ENCODE peak calls at places on chromosomes 3 and 15, in four cellular contexts. X is EH, H is COR-L47, D is foreskin fibroblast. L is an unnamed sample.

GRCh38 chr3:195162033-195162669 is 108.8 kb downstream of the XXYLT1 start:
- DNase-seq in X (no peak), H (no peak), D (no peak), L (no peak)

GRCh38 chr3:153768559-153769469 is 352.4 kb upstream of the ARHGEF26 start:
- DNase-seq in H (peak; percentile 60), X (peak; percentile 58), D (peak; percentile 75), L (peak; percentile 74)

GRCh38 chr3:14368885-14369284 is 33.5 kb upstream of the SLC6A6 start:
- DNase-seq in H (no peak), D (no peak), X (no peak), L (no peak)

GRCh38 chr3:3800076-3800448 is 831 bp downstream of the LRRN1 start:
- DNase-seq in X (no peak), D (no peak), H (no peak), L (no peak)

GRCh38 chr3:64922213-64922612 is 234.4 kb upstream of the ADAMTS9 start:
- DNase-seq in H (no peak), D (no peak), X (no peak), L (no peak)

GRCh38 chr3:193711964-193712598 is 119.1 kb downstream of the OPA1 start:
- DNase-seq in X (no peak), H (peak; percentile 92), D (no peak), L (no peak)

GRCh38 chr15:57375827-57376694 is at the start of gene CGNL1:
- DNase-seq in X (peak; percentile 37), H (no peak), D (peak; percentile 50), L (no peak)

GRCh38 chr15:68303560-68304436 is 26.3 kb downstream of the FEM1B start:
- DNase-seq in D (peak; percentile 54), H (no peak), X (peak; percentile 78), L (no peak)

GRCh38 chr3:53311882-53312281 is 35.5 kb downstream of the DCP1A start:
- DNase-seq in D (no peak), X (no peak), H (no peak), L (no peak)

GRCh38 chr3:157445897-157446296 is 9.2 kb downstream of the PTX3 start:
- DNase-seq in D (peak; percentile 85), H (no peak), X (peak; percentile 53), L (peak; percentile 81)

GRCh38 chr15:72502220-72502809 is 28.2 kb downstream of the ARIH1 start:
- DNase-seq in X (no peak), H (no peak), D (no peak), L (no peak)

GRCh38 chr3:1506090-1506489 is 413.3 kb downstream of the CNTN6 start:
- DNase-seq in H (no peak), D (no peak), X (no peak), L (no peak)

GRCh38 chr15:68145706-68146105 is 59.4 kb downstream of the CALML4 start:
- DNase-seq in H (no peak), D (peak; percentile 11), X (peak; percentile 33), L (peak; percentile 18)

GRCh38 chr3:171277456-171278406 is 182.5 kb downstream of the TNIK start:
- DNase-seq in D (no peak), X (no peak), H (no peak), L (no peak)

GRCh38 chr3:84904212-84904611 is 54.6 kb upstream of the CADM2 start:
- DNase-seq in X (no peak), D (no peak), H (no peak), L (no peak)

GRCh38 chr3:100893108-100893507 is 100.1 kb downstream of the ABI3BP start:
- DNase-seq in X (no peak), H (no peak), D (no peak), L (no peak)

GRCh38 chr15:72961326-72961725 is 90.9 kb upstream of the NEO1 start:
- DNase-seq in X (no peak), D (no peak), H (no peak), L (no peak)

GRCh38 chr3:109336272-109336957 is 931 bp downstream of the DPPA4 start:
- DNase-seq in D (peak; percentile 4), X (peak; percentile 9), H (no peak), L (peak; percentile 2)

GRCh38 chr3:12425850-12426579 is 58.3 kb upstream of the TSEN2 start:
- DNase-seq in D (no peak), X (no peak), H (no peak), L (no peak)

GRCh38 chr3:30751610-30752299 is 142.7 kb downstream of the GADL1 start:
- DNase-seq in H (no peak), X (peak; percentile 54), D (peak; percentile 73), L (peak; percentile 68)

GRCh38 chr15:57298204-57298603 is 78.1 kb upstream of the CGNL1 start:
- DNase-seq in X (peak; percentile 53), D (no peak), H (no peak), L (no peak)

GRCh38 chr3:141489184-141489583 is 2.4 kb downstream of the RASA2 start:
- DNase-seq in D (no peak), X (no peak), H (no peak), L (no peak)

GRCh38 chr15:69909719-69910444 is 187.8 kb downstream of the TLE3 start:
- DNase-seq in X (no peak), D (no peak), H (no peak), L (no peak)

GRCh38 chr3:162295323-162295983 is 798.8 kb downstream of the OTOL1 start:
- DNase-seq in H (no peak), D (peak; percentile 94), X (peak; percentile 97), L (peak; percentile 90)

GRCh38 chr3:78941587-78941986 is 826.2 kb downstream of the ROBO1 start:
- DNase-seq in H (no peak), D (peak; percentile 93), X (peak; percentile 95), L (peak; percentile 84)

GRCh38 chr15:92696096-92696495 is 40.5 kb upstream of the FAM174B start:
- DNase-seq in X (no peak), H (no peak), D (no peak), L (no peak)

GRCh38 chr15:50563756-50564155 is 17.3 kb upstream of the USP50 start:
- DNase-seq in D (no peak), X (no peak), H (no peak), L (no peak)

GRCh38 chr3:48700750-48701405 is 15.2 kb upstream of the NCKIPSD start:
- DNase-seq in X (no peak), H (no peak), D (no peak), L (no peak)

GRCh38 chr3:109943181-109943580 is 605.8 kb upstream of the DPPA4 start:
- DNase-seq in X (peak; percentile 13), H (no peak), D (peak; percentile 68), L (no peak)

GRCh38 chr3:170835346-170835745 is 34.6 kb downstream of the RPL22L1 start:
- DNase-seq in X (no peak), D (no peak), H (peak; percentile 46), L (no peak)

GRCh38 chr3:101720851-101721649 is 3.4 kb upstream of the CEP97 start:
- DNase-seq in X (peak; percentile 46), D (peak; percentile 85), H (no peak), L (peak; percentile 44)

GRCh38 chr15:42138968-42139386 is 17.5 kb downstream of the PLA2G4F start:
- DNase-seq in H (no peak), X (no peak), D (no peak), L (no peak)

GRCh38 chr3:48516571-48516970 is 12.6 kb upstream of the SHISA5 start:
- DNase-seq in H (no peak), X (no peak), D (no peak), L (no peak)

GRCh38 chr15:99014803-99015676 is 7.4 kb upstream of the PGPEP1L start:
- DNase-seq in D (peak; percentile 73), H (peak; percentile 30), X (peak; percentile 75), L (peak; percentile 24)

GRCh38 chr15:69735126-69735525 is 282.5 kb downstream of the RPLP1 start:
- DNase-seq in D (no peak), H (no peak), X (peak; percentile 60), L (peak; percentile 43)

GRCh38 chr15:66772604-66772966 is 70.5 kb downstream of the SMAD6 start:
- DNase-seq in D (no peak), H (no peak), X (no peak), L (no peak)